ENCODE peak calls at places on chromosome 1, in eight cellular contexts. N is heart left ventricle; I is hippocampal formation; B is stimulated activated CD4-positive, alpha-beta T cell treated with anti-CD3 and anti-CD28 coated beads, Interleukin-4, amount 100 ng/mL, for 24 hours; K is activated T-cell treated with anti-CD3 and anti-CD28 coated beads, Interleukin-2, amount 50 U/mL, for 24 hours; Q is NCI-H2081; H is naive thymus-derived CD8-positive, alpha-beta T cell; G is iris pigment epithelial cell. R is an unnamed sample.
A peak's percentile ranks its signal among the peaks of the same experiment; 100 is the strongest.

GRCh38 chr1:215530401-215530984 is 36.6 kb upstream of the KCTD3 start:
- DNase-seq in K (no peak), B (no peak), N (no peak), G (no peak), H (no peak), I (no peak), Q (no peak), R (peak; percentile 18)

GRCh38 chr1:68116643-68117235 is 66.3 kb upstream of the DIRAS3 start:
- DNase-seq in I (peak; percentile 34), G (peak; percentile 44), Q (peak; percentile 46), B (peak; percentile 53), H (no peak), K (peak; percentile 35), N (peak; percentile 40), R (peak; percentile 61)

GRCh38 chr1:232327296-232327695 is 302.6 kb downstream of the SIPA1L2 start:
- DNase-seq in B (no peak), G (no peak), H (no peak), I (no peak), Q (no peak), K (no peak), N (no peak), R (no peak)

GRCh38 chr1:149926296-149926695 is 1.3 kb downstream of the SF3B4 start:
- DNase-seq in I (no peak), G (no peak), N (no peak), H (no peak), K (no peak), B (no peak), Q (no peak), R (no peak)

GRCh38 chr1:238752332-238752731 is 634.0 kb upstream of the CHRM3 start:
- DNase-seq in N (no peak), B (no peak), I (no peak), G (peak; percentile 32), K (no peak), H (no peak), Q (no peak), R (no peak)

GRCh38 chr1:155127105-155127671 is 488 bp upstream of the EFNA1 start:
- DNase-seq in H (no peak), B (no peak), Q (peak; percentile 37), K (no peak), N (peak; percentile 61), I (peak; percentile 88), G (peak; percentile 67), R (peak; percentile 42)

GRCh38 chr1:2628191-2628932 is 4.5 kb downstream of the MMEL1 start:
- DNase-seq in B (no peak), H (no peak), G (no peak), K (no peak), Q (no peak), N (no peak), I (no peak), R (no peak)

GRCh38 chr1:3501856-3502665 is 47.6 kb downstream of the ARHGEF16 start:
- DNase-seq in B (peak; percentile 29), Q (no peak), I (no peak), N (peak; percentile 47), G (peak; percentile 51), H (peak; percentile 77), K (no peak), R (peak; percentile 38)

GRCh38 chr1:227577500-227577899 is 14.1 kb downstream of the ZNF678 start:
- DNase-seq in I (no peak), Q (no peak), B (no peak), K (no peak), H (no peak), N (no peak), G (no peak), R (no peak)

GRCh38 chr1:213564215-213564659 is 423.5 kb upstream of the PROX1 start:
- DNase-seq in K (no peak), Q (peak; percentile 49), N (no peak), H (no peak), I (no peak), G (no peak), B (no peak), R (peak; percentile 45)

R was measured in ELR.